ENCODE peak calls at places on chromosomes 7 and 10, in ten cellular contexts. U is fibroblast of pulmonary artery, E is colonic mucosa, O is cardiac muscle cell, K is suprapubic skin, L is cardiac fibroblast, C is epithelial cell of esophagus, T is GM12864, X is fibroblast of mammary gland, D is fibroblast of lung. P is an unnamed sample.
A peak's percentile ranks its signal among the peaks of the same experiment; 100 is the strongest.

GRCh38 chr10:109987413-109987812 is 20.4 kb upstream of the ADD3 start:
- DNase-seq in U (peak; percentile 84), E (no peak), D (peak; percentile 94), L (peak; percentile 74), X (peak; percentile 86), K (no peak), O (no peak), C (peak; percentile 81), T (no peak), P (peak; percentile 65)

GRCh38 chr7:135181929-135182678 is 11.6 kb upstream of the CYREN start:
- DNase-seq in X (no peak), C (no peak), D (no peak), O (no peak), U (no peak), K (no peak), L (no peak), T (no peak), E (no peak), P (no peak)

GRCh38 chr7:150515248-150515647 is 576 bp downstream of the GIMAP7 start:
- DNase-seq in D (no peak), U (no peak), K (no peak), T (no peak), L (no peak), O (no peak), X (no peak), C (no peak), E (no peak), P (no peak)

GRCh38 chr7:95478139-95479037 is 7.4 kb upstream of the ASB4 start:
- DNase-seq in E (peak; percentile 51), U (peak; percentile 70), K (no peak), T (no peak), L (peak; percentile 76), O (peak; percentile 27), C (peak; percentile 50), D (peak; percentile 79), X (peak; percentile 33), P (no peak)

GRCh38 chr7:41169307-41169706 is 533.6 kb downstream of the INHBA start:
- DNase-seq in O (no peak), U (no peak), L (no peak), T (no peak), X (peak; percentile 7), D (no peak), E (no peak), C (peak; percentile 56), K (no peak), P (no peak)

GRCh38 chr10:20963721-20964595 is 66.8 kb upstream of the NEBL start:
- DNase-seq in O (peak; percentile 70), C (peak; percentile 13), D (no peak), E (no peak), L (no peak), T (no peak), U (no peak), X (no peak), K (no peak), P (no peak)

GRCh38 chr10:18185621-18186020 is 45.4 kb downstream of the CACNB2 start:
- DNase-seq in D (no peak), X (no peak), O (no peak), E (no peak), T (no peak), C (peak; percentile 55), L (no peak), U (no peak), K (no peak), P (no peak)

GRCh38 chr7:90951986-90952648 is 312.1 kb upstream of the FZD1 start:
- DNase-seq in K (no peak), D (no peak), C (no peak), E (no peak), L (no peak), X (no peak), U (no peak), O (no peak), T (no peak), P (no peak)

GRCh38 chr7:13980474-13980873 is 9.0 kb downstream of the ETV1 start:
- DNase-seq in O (no peak), K (no peak), L (no peak), U (no peak), D (no peak), E (no peak), X (no peak), T (no peak), C (no peak), P (no peak)

GRCh38 chr10:133335238-133336122 is 1.2 kb downstream of the CALY start:
- DNase-seq in U (peak; percentile 74), X (peak; percentile 69), L (peak; percentile 78), O (no peak), T (no peak), D (peak; percentile 47), C (no peak), E (peak; percentile 44), K (no peak), P (no peak)

DNA sequence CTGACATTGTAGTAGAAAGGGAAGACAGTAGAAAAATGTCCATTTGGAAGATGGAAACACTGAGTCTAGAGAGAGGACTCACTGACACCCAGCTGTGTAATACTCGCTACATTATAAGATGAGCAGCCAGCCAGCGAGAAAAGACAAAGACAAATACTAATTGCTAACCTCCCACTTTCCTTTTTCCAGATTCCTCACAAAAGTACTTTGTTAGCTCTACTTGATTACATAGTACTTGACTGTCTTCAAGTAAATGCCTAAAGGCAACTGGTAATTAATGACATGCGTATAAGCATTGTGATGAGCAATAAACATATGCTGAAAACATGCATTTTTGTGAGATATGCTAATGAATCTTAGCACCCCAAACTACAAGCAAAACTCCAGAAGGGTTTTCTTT is 363.1 kb downstream of the GPAM start:
- DNase-seq in K (no peak), L (no peak), D (no peak), U (no peak), T (no peak), E (no peak), O (no peak), C (no peak), X (no peak), P (no peak)
- H3K4me3 ChIP-seq in K (no peak overlapping the region), L (no peak overlapping the region), D (no peak overlapping the region), U (no peak overlapping the region), T (no peak overlapping the region), E (no peak overlapping the region), O (no peak overlapping the region), C (no peak overlapping the region), X (no peak overlapping the region), P (no peak overlapping the region)

DNA sequence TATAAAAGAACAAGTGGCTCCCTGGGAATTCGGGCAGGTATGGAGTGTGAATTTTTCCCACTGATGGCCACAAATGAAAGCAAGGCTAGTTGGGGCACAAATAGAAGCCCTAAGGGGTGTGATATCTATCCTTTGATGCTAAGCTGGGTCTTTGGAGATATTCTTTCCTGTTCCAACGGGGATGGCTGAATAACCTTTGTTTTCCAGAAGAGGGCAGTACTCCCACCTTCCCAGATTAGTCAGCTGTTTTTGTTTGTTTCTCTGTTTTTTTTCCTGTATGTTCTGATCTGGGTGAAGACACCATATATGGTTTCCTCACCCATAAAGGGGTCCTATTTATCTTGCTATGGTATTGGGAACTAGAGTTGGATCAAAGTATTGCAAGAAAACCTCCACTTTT is 947.7 kb upstream of the SORCS1 start:
- DNase-seq in K (no peak), T (no peak), C (peak; percentile 30), O (no peak), X (peak; percentile 4), E (no peak), D (no peak), L (no peak), U (peak; percentile 0), P (no peak)
- TF ChIP-seq CTCF in K (no peak), T (no peak), C (peak; percentile 44), O (no peak), X (peak; percentile 36), E (peak; percentile 31), D (no peak), L (no peak), U (no peak), P (no peak)

GRCh38 chr7:84277628-84278224 is 83.1 kb upstream of the SEMA3A start:
- DNase-seq in C (no peak), O (no peak), U (no peak), L (no peak), K (no peak), X (no peak), D (peak; percentile 75), E (no peak), T (no peak), P (no peak)
- H3K4me3 ChIP-seq in C (no peak overlapping the region), O (no peak overlapping the region), U (no peak overlapping the region), L (no peak overlapping the region), K (no peak overlapping the region), X (no peak overlapping the region), D (no peak overlapping the region), E (no peak overlapping the region), T (no peak overlapping the region), P (no peak overlapping the region)

GRCh38 chr7:87926581-87927461 is 7.2 kb upstream of the ADAM22 start:
- DNase-seq in T (peak; percentile 87), E (peak; percentile 42), O (no peak), X (peak; percentile 32), L (peak; percentile 11), K (no peak), C (no peak), U (peak; percentile 20), D (peak; percentile 74), P (no peak)
- TF ChIP-seq CTCF in T (peak; percentile 53), E (no peak), O (no peak), X (no peak), L (no peak), K (no peak), C (no peak), U (no peak), D (no peak), P (no peak)

DNA sequence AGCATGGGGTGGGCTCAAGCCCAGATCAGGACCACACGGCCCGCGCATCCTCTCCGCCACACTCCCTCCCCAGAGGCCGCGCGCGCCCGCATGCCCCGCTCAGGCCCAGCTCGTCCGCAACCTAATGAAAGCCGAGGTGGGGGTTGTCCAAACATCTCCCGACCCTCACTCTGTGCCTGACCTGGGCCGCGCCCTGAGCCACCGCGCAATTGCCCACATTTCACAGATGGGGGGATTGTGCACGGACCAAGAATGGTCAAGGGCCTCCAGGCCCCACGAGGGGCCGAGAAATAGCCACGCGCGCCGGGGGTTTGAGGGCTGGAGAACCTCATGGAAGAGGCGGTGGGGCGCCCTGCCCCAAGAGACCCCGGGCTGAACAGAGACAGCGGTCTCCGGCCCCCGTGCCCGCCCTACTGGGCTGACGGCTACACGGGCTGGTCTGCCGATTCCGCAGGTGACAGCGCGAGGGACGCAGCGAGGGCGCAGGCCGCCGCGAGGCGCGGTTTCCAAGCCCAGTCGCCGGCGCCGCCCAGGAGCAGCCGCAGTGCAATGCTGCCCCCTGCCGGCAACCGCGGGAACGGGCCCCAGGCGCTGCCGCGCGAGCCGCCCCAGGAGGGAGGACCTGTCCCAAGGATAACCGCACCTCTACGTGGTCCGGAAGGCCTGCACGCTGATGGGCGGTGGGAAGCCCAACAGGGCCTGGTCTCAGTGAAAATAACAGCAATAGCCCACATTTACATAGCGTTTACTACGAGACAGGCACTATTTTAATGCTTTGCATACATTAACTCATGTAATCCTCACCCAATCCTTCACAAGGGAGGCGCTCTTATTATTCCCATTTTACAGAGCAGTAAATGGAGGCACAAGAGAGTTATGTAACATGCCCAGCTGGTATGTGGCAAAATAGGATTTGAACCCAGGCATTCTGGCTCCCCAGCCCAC is 10.5 kb upstream of the GRID1 start:
- DNase-seq in D (peak; percentile 34), L (peak; percentile 60), U (peak; percentile 53), E (peak; percentile 78), C (peak; percentile 68), O (peak; percentile 88), T (no peak), X (peak; percentile 38), K (peak; percentile 83), P (no peak)
- H3K4me3 ChIP-seq in D (no peak overlapping the region), L (peak overlapping the region; percentile 19), U (no peak overlapping the region), E (no peak overlapping the region), C (no peak overlapping the region), O (no peak overlapping the region), T (no peak overlapping the region), X (no peak overlapping the region), K (peak overlapping the region; percentile 23), P (peak overlapping the region; percentile 36)